ENCODE peak calls at places on chromosomes 5 and 9, in six cellular contexts. C is anterior cingulate cortex, Z is spleen, H is NCI-H1105, X is tibial artery, E is fibroblast of the aortic adventitia. Y is an unnamed sample.

GRCh38 chr5:108516771-108517170 is 134.9 kb upstream of the FBXL17 start:
- DNase-seq in C (no peak), Z (no peak), H (no peak), X (no peak), E (no peak), Y (no peak)

GRCh38 chr5:146667633-146668032 is 151.6 kb upstream of the GPR151 start:
- DNase-seq in C (no peak), Z (no peak), H (no peak), X (no peak), E (peak), Y (no peak)

GRCh38 chr9:12972608-12973589 is 198.1 kb downstream of the LURAP1L start:
- DNase-seq in C (no peak), Z (no peak), H (no peak), X (no peak), E (peak), Y (no peak)

GRCh38 chr9:134965851-134966250 is 48.1 kb upstream of the FCN1 start:
- DNase-seq in C (no peak), Z (peak), H (no peak), X (no peak), E (no peak), Y (peak)

GRCh38 chr9:132451276-132451675 is 41.3 kb downstream of the CFAP77 start:
- DNase-seq in C (no peak), Z (peak), H (no peak), X (no peak), E (no peak), Y (no peak)

GRCh38 chr9:131593255-131593820 is 48.0 kb downstream of the PRRT1B start:
- DNase-seq in C (no peak), Z (no peak), H (no peak), X (no peak), E (no peak), Y (no peak)

GRCh38 chr5:34517249-34517648 is 138.9 kb upstream of the RAI14 start:
- DNase-seq in C (no peak), Z (no peak), H (no peak), X (no peak), E (peak), Y (no peak)

GRCh38 chr9:4393806-4394523 is 94.1 kb upstream of the GLIS3 start:
- DNase-seq in C (no peak), Z (no peak), H (no peak), X (no peak), E (no peak), Y (no peak)

GRCh38 chr5:118984602-118985001 is 3.7 kb downstream of the DTWD2 start:
- DNase-seq in C (no peak), Z (no peak), H (no peak), X (no peak), E (peak), Y (no peak)

GRCh38 chr5:160466889-160467554 is 45.4 kb downstream of the PTTG1 start:
- DNase-seq in C (no peak), Z (no peak), H (no peak), X (no peak), E (peak), Y (no peak)

GRCh38 chr5:55159763-55160492 is at the start of gene GPX8:
- DNase-seq in C (no peak), Z (no peak), H (no peak), X (no peak), E (peak), Y (no peak)

GRCh38 chr9:132350861-132351315 is 3.9 kb downstream of the SETX start:
- DNase-seq in C (no peak), Z (no peak), H (no peak), X (no peak), E (peak), Y (no peak)

GRCh38 chr9:131255731-131256197 is 20.5 kb downstream of the FAM78A start:
- DNase-seq in C (no peak), Z (peak), H (no peak), X (no peak), E (no peak), Y (no peak)

GRCh38 chr9:130890869-130891698 is 5.5 kb downstream of the QRFP start:
- DNase-seq in C (no peak), Z (peak), H (no peak), X (no peak), E (no peak), Y (no peak)

GRCh38 chr5:142239394-142240159 is 85.2 kb downstream of the SPRY4 start:
- DNase-seq in C (no peak), Z (no peak), H (no peak), X (no peak), E (no peak), Y (no peak)

GRCh38 chr9:136944094-136944518 is 432 bp downstream of the FBXW5 start:
- DNase-seq in C (no peak), Z (no peak), H (no peak), X (no peak), E (peak), Y (no peak)

GRCh38 chr9:114805670-114806551 is at the start of gene TNFSF15:
- DNase-seq in C (no peak), Z (peak), H (no peak), X (peak), E (no peak), Y (no peak)

GRCh38 chr9:4491621-4491975 is 1.3 kb downstream of the SLC1A1 start:
- DNase-seq in C (no peak), Z (no peak), H (no peak), X (no peak), E (no peak), Y (no peak)

GRCh38 chr5:136734638-136735037 is 369.3 kb upstream of the TRPC7 start:
- DNase-seq in C (no peak), Z (no peak), H (no peak), X (no peak), E (no peak), Y (no peak)

GRCh38 chr5:83342475-83342874 is 129.1 kb upstream of the VCAN start:
- DNase-seq in C (no peak), Z (no peak), H (no peak), X (no peak), E (peak), Y (no peak)

GRCh38 chr5:167777746-167778145 is 513.7 kb upstream of the WWC1 start:
- DNase-seq in C (no peak), Z (no peak), H (no peak), X (no peak), E (no peak), Y (no peak)

GRCh38 chr5:154287136-154287535 is 96.6 kb downstream of the GALNT10 start:
- DNase-seq in C (no peak), Z (no peak), H (no peak), X (no peak), E (peak), Y (no peak)

GRCh38 chr5:9343146-9343850 is 202.6 kb downstream of the SEMA5A start:
- DNase-seq in C (no peak), Z (no peak), H (no peak), X (no peak), E (peak), Y (no peak)

GRCh38 chr9:134863941-134864820 is 16.4 kb upstream of the FCN2 start:
- DNase-seq in C (no peak), Z (peak), H (no peak), X (peak), E (no peak), Y (peak)

GRCh38 chr5:44246986-44247385 is 142.2 kb downstream of the FGF10 start:
- DNase-seq in C (no peak), Z (no peak), H (no peak), X (no peak), E (no peak), Y (no peak)

GRCh38 chr5:123720955-123721354 is 209.0 kb downstream of the CSNK1G3 start:
- DNase-seq in C (no peak), Z (no peak), H (no peak), X (no peak), E (no peak), Y (no peak)

GRCh38 chr9:131727795-131728545 is 11.9 kb downstream of the RAPGEF1 start:
- DNase-seq in C (no peak), Z (no peak), H (no peak), X (no peak), E (no peak), Y (no peak)

GRCh38 chr5:159965031-159965837 is 43.7 kb upstream of the TTC1 start:
- DNase-seq in C (no peak), Z (peak), H (no peak), X (peak), E (peak), Y (peak)

GRCh38 chr9:72926506-72926905 is 26.3 kb downstream of the ALDH1A1 start:
- DNase-seq in C (no peak), Z (no peak), H (no peak), X (no peak), E (no peak), Y (no peak)

GRCh38 chr9:81374881-81375280 is 314.5 kb downstream of the TLE1 start:
- DNase-seq in C (no peak), Z (no peak), H (no peak), X (no peak), E (no peak), Y (no peak)

GRCh38 chr5:107340631-107341030 is 330.1 kb downstream of the EFNA5 start:
- DNase-seq in C (no peak), Z (no peak), H (no peak), X (no peak), E (no peak), Y (no peak)

GRCh38 chr5:78647838-78648358 is 674 bp downstream of the LHFPL2 start:
- DNase-seq in C (no peak), Z (no peak), H (peak), X (peak), E (peak), Y (no peak)

GRCh38 chr5:150272531-150272930 is 17.0 kb downstream of the CAMK2A start:
- DNase-seq in C (no peak), Z (no peak), H (no peak), X (no peak), E (peak), Y (no peak)